ENCODE peak calls at places on chromosomes 6 and 20, in nine cellular contexts. I is NCI-H2029, B is memory B cell, Z is T-helper 17 cell, M is adipocyte, A is Kasumi-1, T is NCI-H2171 treated with DMSO at 0.1 percent for 48 hours, C is astrocyte of the spinal cord, Q is AG10803. K is an unnamed sample.

GRCh38 chr20:49313271-49313670 is 35.4 kb upstream of the ZNFX1 start:
- DNase-seq in I (no peak), B (no peak), Z (no peak), M (no peak), A (no peak), T (no peak), C (no peak), Q (no peak), K (no peak)

GRCh38 chr6:137188855-137189254 is 15.4 kb upstream of the IL22RA2 start:
- DNase-seq in I (no peak), B (no peak), Z (no peak), M (no peak), A (no peak), T (peak), C (peak), Q (no peak), K (no peak)

GRCh38 chr6:45003961-45004360 is 324.2 kb upstream of the RUNX2 start:
- DNase-seq in I (no peak), B (no peak), Z (no peak), M (no peak), A (no peak), T (no peak), C (no peak), Q (no peak), K (no peak)

GRCh38 chr6:46985943-46986342 is 56.2 kb downstream of the ADGRF1 start:
- DNase-seq in I (no peak), B (no peak), Z (no peak), M (no peak), A (no peak), T (no peak), C (peak), Q (no peak), K (no peak)

GRCh38 chr6:52538252-52538905 is 38.5 kb downstream of the TRAM2 start:
- DNase-seq in I (no peak), B (no peak), Z (no peak), M (peak), A (no peak), T (peak), C (no peak), Q (peak), K (no peak)

GRCh38 chr20:41697861-41698559 is 79.8 kb upstream of the CHD6 start:
- DNase-seq in I (peak), B (no peak), Z (no peak), M (peak), A (peak), T (peak), C (peak), Q (peak), K (no peak)

GRCh38 chr6:149271348-149272340 is 45.9 kb upstream of the TAB2 start:
- DNase-seq in I (no peak), B (no peak), Z (no peak), M (no peak), A (peak), T (no peak), C (peak), Q (peak), K (no peak)

GRCh38 chr6:127366281-127367022 is 23.0 kb upstream of the ECHDC1 start:
- DNase-seq in I (no peak), B (no peak), Z (no peak), M (peak), A (no peak), T (no peak), C (peak), Q (peak), K (no peak)

GRCh38 chr20:34643919-34644318 is 33.0 kb downstream of the PIGU start:
- DNase-seq in I (no peak), B (no peak), Z (no peak), M (peak), A (peak), T (no peak), C (peak), Q (peak), K (no peak)

GRCh38 chr6:104943781-104944180 is 13.1 kb upstream of the LIN28B start:
- DNase-seq in I (no peak), B (no peak), Z (no peak), M (peak), A (peak), T (no peak), C (peak), Q (no peak), K (no peak)

GRCh38 chr6:135877666-135878065 is 26.2 kb downstream of the PDE7B start:
- DNase-seq in I (no peak), B (no peak), Z (no peak), M (no peak), A (no peak), T (no peak), C (no peak), Q (no peak), K (no peak)

GRCh38 chr6:14665827-14666724 is 548.5 kb downstream of the CD83 start:
- DNase-seq in I (no peak), B (no peak), Z (no peak), M (peak), A (peak), T (no peak), C (peak), Q (peak), K (no peak)

GRCh38 chr20:49980140-49981008 is 2.4 kb upstream of the SNAI1 start:
- DNase-seq in I (no peak), B (no peak), Z (no peak), M (no peak), A (no peak), T (no peak), C (no peak), Q (no peak), K (no peak)

GRCh38 chr20:62578294-62578897 is 63.9 kb upstream of the SLCO4A1 start:
- DNase-seq in I (no peak), B (no peak), Z (no peak), M (no peak), A (no peak), T (no peak), C (no peak), Q (no peak), K (no peak)

GRCh38 chr6:24107294-24107693 is 18.7 kb upstream of the NRSN1 start:
- DNase-seq in I (no peak), B (no peak), Z (no peak), M (no peak), A (no peak), T (no peak), C (no peak), Q (no peak), K (no peak)

GRCh38 chr6:121723623-121724022 is 288.2 kb downstream of the GJA1 start:
- DNase-seq in I (no peak), B (no peak), Z (no peak), M (no peak), A (no peak), T (no peak), C (no peak), Q (no peak), K (no peak)

GRCh38 chr20:8401491-8401890 is 269.4 kb downstream of the PLCB1 start:
- DNase-seq in I (no peak), B (no peak), Z (no peak), M (peak), A (no peak), T (no peak), C (peak), Q (peak), K (no peak)

GRCh38 chr6:37134622-37135191 is 35.2 kb upstream of the PIM1 start:
- DNase-seq in I (no peak), B (no peak), Z (peak), M (peak), A (no peak), T (no peak), C (peak), Q (peak), K (no peak)

GRCh38 chr6:3280091-3280490 is 21.3 kb downstream of the PSMG4 start:
- DNase-seq in I (no peak), B (no peak), Z (no peak), M (no peak), A (no peak), T (peak), C (no peak), Q (no peak), K (no peak)

GRCh38 chr20:36050436-36051317 is 82.3 kb downstream of the CNBD2 start:
- DNase-seq in I (peak), B (peak), Z (peak), M (peak), A (peak), T (peak), C (peak), Q (peak), K (peak)

GRCh38 chr6:41055149-41055548 is 2.1 kb downstream of the APOBEC2 start:
- DNase-seq in I (no peak), B (no peak), Z (no peak), M (no peak), A (no peak), T (peak), C (no peak), Q (no peak), K (no peak)

GRCh38 chr6:33677689-33678088 is 33.8 kb downstream of the UQCC2 start:
- DNase-seq in I (no peak), B (no peak), Z (no peak), M (no peak), A (no peak), T (no peak), C (no peak), Q (no peak), K (no peak)

GRCh38 chr20:64106981-64107735 is at the start of gene NPBWR2:
- DNase-seq in I (no peak), B (peak), Z (peak), M (no peak), A (no peak), T (no peak), C (no peak), Q (no peak), K (no peak)

GRCh38 chr6:11918021-11918738 is 93.9 kb upstream of the HIVEP1 start:
- DNase-seq in I (peak), B (no peak), Z (no peak), M (peak), A (no peak), T (no peak), C (peak), Q (peak), K (peak)

GRCh38 chr20:34627458-34627857 is 49.4 kb downstream of the PIGU start:
- DNase-seq in I (peak), B (no peak), Z (no peak), M (no peak), A (no peak), T (no peak), C (no peak), Q (no peak), K (no peak)